ENCODE peak calls at places on chromosomes 4 and X, in five cellular contexts. B, T, V, I and R are unnamed samples. For H3K4me1, the result is how much of the 10 kb centered on the place peaks cover.

GRCh38 chr4:137180349-137180748 is 351.9 kb downstream of the PCDH18 start:
- DNase-seq in B (no peak), V (no peak), T (no peak), I (no peak), R (no peak)

GRCh38 chr4:24364852-24365251 is 219.5 kb downstream of the DHX15 start:
- DNase-seq in B (no peak), V (no peak), I (no peak), T (no peak), R (no peak)

GRCh38 chr4:161647757-161648156 is 516.0 kb downstream of the FSTL5 start:
- DNase-seq in V (peak), T (no peak), I (no peak), B (no peak), R (no peak)

GRCh38 chr4:82905205-82905604 is 4.7 kb downstream of the THAP9 start:
- DNase-seq in V (no peak), B (no peak), T (no peak), I (no peak), R (no peak)

GRCh38 chr4:185859106-185859505 is 47.1 kb upstream of the SORBS2 start:
- DNase-seq in T (no peak), V (no peak), I (no peak), B (no peak), R (no peak)

GRCh38 chr4:88831063-88831462 is 133.4 kb upstream of the NAP1L5 start:
- DNase-seq in B (no peak), I (no peak), V (no peak), T (no peak), R (no peak)

GRCh38 chr4:47525154-47525819 is 40.2 kb downstream of the ATP10D start:
- DNase-seq in I (peak), T (no peak), V (peak), B (no peak), R (no peak)

GRCh38 chrX:14875624-14876023 is 2.4 kb downstream of the MOSPD2 start:
- DNase-seq in I (no peak), V (no peak), T (no peak), B (no peak), R (no peak)

GRCh38 chr4:83581411-83582288 is 45.7 kb downstream of the GPAT3 start:
- DNase-seq in I (no peak), T (no peak), B (no peak), V (no peak), R (no peak)

GRCh38 chr4:153724606-153725005 is 35.2 kb downstream of the RNF175 start:
- DNase-seq in V (no peak), I (no peak), B (no peak), T (no peak), R (no peak)

GRCh38 chr4:163554870-163555465 is 60.5 kb downstream of the TMA16 start:
- DNase-seq in V (no peak), B (no peak), T (no peak), I (no peak), R (no peak)

GRCh38 chr4:173178144-173178543 is 9.5 kb downstream of the GALNT7 start:
- DNase-seq in I (no peak), B (no peak), V (no peak), T (no peak), R (no peak)

GRCh38 chr4:78945638-78946179 is 6.5 kb upstream of the PAQR3 start:
- DNase-seq in B (no peak), T (no peak), V (no peak), I (no peak), R (no peak)

GRCh38 chrX:35726176-35726575 is 72.0 kb upstream of the MAGEB16 start:
- DNase-seq in V (no peak), T (no peak), B (peak), I (no peak), R (no peak)

GRCh38 chr4:101345271-101345595 is 2.1 kb downstream of the PPP3CA start:
- DNase-seq in T (no peak), B (no peak), V (no peak), I (peak), R (no peak)

GRCh38 chr4:7365472-7366179 is 69.1 kb downstream of the PSAPL1 start:
- DNase-seq in B (no peak), I (no peak), V (no peak), T (no peak), R (no peak)

GRCh38 chrX:153400146-153401132 is 711 bp downstream of the PNMA6E start:
- DNase-seq in T (no peak), V (no peak), B (peak), I (peak), R (no peak)

GRCh38 chr4:123350191-123350544 is 46.4 kb upstream of the SPRY1 start:
- DNase-seq in V (no peak), T (no peak), I (no peak), B (peak), R (no peak)

GRCh38 chr4:108527729-108528128 is 92.6 kb upstream of the RPL34 start:
- DNase-seq in I (no peak), V (no peak), B (no peak), T (no peak), R (no peak)

GRCh38 chrX:13293700-13294099 is 26.2 kb downstream of the ATXN3L start:
- DNase-seq in V (no peak), I (no peak), B (no peak), T (no peak), R (no peak)

GRCh38 chr4:98746936-98747658 is 88.7 kb upstream of the TSPAN5 start:
- DNase-seq in I (no peak), V (no peak), B (no peak), T (no peak), R (no peak)

GRCh38 chr4:94408549-94409374 is 43.0 kb upstream of the PDLIM5 start:
- DNase-seq in T (no peak), I (no peak), B (no peak), V (no peak), R (no peak)

GRCh38 chrX:20545538-20545937 is 278.8 kb upstream of the RPS6KA3 start:
- DNase-seq in V (no peak), T (no peak), B (no peak), I (no peak), R (peak)

GRCh38 chrX:136202889-136203288 is 48.3 kb downstream of the MAP7D3 start:
- DNase-seq in I (no peak), B (no peak), V (no peak), T (no peak), R (no peak)

GRCh38 chr4:1796486-1797204 is 3.6 kb downstream of the FGFR3 start:
- DNase-seq in B (no peak), T (no peak), V (no peak), I (no peak), R (no peak)

GRCh38 chr4:1793940-1794808 is 1.1 kb downstream of the FGFR3 start:
- DNase-seq in I (no peak), V (no peak), T (peak), B (no peak), R (no peak)

GRCh38 chr4:1797298-1797860 is 4.3 kb downstream of the FGFR3 start:
- DNase-seq in B (no peak), I (no peak), V (no peak), T (no peak), R (no peak)

GRCh38 chr4:1794809-1795303 is 1.8 kb downstream of the FGFR3 start:
- DNase-seq in B (no peak), T (no peak), V (no peak), I (no peak), R (no peak)

GRCh38 chr4:1795304-1796195 is 2.5 kb downstream of the FGFR3 start:
- DNase-seq in T (peak), V (no peak), I (no peak), B (no peak), R (peak)
- H3K27ac ChIP-seq in T (peak), V (no peak), I (no peak), B (no peak), R (peak)

DNA sequence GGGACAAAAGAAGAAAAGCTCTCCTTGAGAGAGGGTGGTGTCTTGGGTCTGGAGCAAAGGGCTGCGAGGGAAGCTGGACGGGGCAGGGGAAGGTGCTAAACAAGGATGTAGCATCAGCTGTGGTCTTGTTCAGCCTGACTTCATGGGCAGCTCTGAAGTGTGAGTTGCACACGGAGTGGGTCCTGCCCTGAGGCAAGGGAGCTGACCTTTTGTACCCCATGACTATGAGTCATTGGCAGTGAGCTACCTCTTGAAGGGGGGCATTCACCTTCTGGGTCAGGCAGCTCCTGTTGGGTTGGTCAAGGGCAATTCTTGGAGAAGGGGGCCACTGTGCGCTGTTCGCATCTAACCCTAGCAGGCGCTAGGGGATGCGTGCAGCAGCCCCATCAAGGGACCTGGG is 151.8 kb downstream of the SMIM20 start:
- DNase-seq in T (no peak), V (no peak), B (no peak), I (no peak), R (no peak)
- TF ChIP-seq POLR2A in T (no peak), V (no peak), B (no peak), I (no peak), R (no peak)

DNA sequence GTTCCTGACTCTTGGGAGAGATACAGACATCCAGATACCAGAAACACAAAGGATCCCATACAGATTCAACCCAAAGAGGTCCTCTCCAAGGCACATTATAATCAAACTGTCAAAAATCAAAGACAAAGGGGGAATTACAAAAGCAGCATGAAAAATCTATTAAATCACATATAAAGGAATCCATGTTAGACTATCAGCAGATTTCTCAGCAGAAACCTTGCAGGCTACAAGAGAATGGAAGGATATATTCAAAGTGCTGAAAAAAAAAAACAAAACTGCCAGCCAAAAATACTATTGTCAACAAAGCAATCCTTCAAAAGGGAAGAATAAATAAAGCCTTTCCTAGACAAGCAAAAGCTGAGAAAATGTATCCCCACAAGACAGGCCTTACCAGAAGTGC is 14.8 kb upstream of the ADGRL3 start:
- DNase-seq in V (no peak), T (no peak), I (no peak), B (no peak), R (no peak)
- H3K4me1 ChIP-seq in V (under half), T (under half), I (under half), B (under half), R (under half)

GRCh38 chr4:71130827-71131603 is 137.6 kb downstream of the DCK start:
- DNase-seq in I (no peak), T (no peak), V (no peak), B (no peak), R (no peak)
- H3K27ac ChIP-seq in I (no peak), T (no peak), V (no peak), B (no peak), R (no peak)

GRCh38 chrX:106802388-106803275 is at the start of gene TBC1D8B:
- DNase-seq in T (peak), V (peak), B (peak), I (peak), R (peak)
- TF ChIP-seq POLR2A in T (peak), V (no peak), B (peak), I (no peak), R (no peak)

GRCh38 chr4:8552581-8553205 is 27.5 kb upstream of the GPR78 start:
- DNase-seq in B (no peak), T (no peak), V (no peak), I (peak), R (no peak)
- H3K4me1 ChIP-seq in B (under half), T (under half), V (under half), I (under half), R (under half)

DNA sequence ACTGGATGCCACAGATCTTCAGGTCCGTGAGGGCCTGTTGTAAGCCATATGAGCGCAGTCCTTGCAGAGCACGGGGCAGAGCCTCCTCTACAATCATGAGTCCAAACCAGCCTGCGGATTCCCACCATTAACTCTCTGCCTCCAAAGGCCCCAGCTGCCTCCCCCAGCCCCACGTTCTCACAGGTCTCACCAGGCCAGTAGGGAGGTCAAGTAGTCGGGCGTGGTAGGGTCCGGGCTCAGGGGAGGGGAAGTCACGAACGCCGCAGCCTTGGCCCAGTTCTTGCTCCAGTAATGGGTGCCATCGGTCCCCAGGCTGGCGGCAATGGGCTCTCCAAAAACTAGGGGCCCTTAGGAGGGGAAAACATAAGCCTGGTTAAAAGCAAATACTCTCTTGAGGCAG is 53.6 kb downstream of the CRMP1 start:
- DNase-seq in V (no peak), I (no peak), T (no peak), B (no peak), R (peak)
- H3K27ac ChIP-seq in V (peak), I (no peak), T (peak), B (no peak), R (no peak)

GRCh38 chr4:121696641-121697461 is at the start of gene ANXA5:
- DNase-seq in I (peak), T (peak), V (peak), B (peak), R (peak)
- TF ChIP-seq POLR2A in I (peak), T (peak), V (peak), B (no peak), R (peak)

DNA sequence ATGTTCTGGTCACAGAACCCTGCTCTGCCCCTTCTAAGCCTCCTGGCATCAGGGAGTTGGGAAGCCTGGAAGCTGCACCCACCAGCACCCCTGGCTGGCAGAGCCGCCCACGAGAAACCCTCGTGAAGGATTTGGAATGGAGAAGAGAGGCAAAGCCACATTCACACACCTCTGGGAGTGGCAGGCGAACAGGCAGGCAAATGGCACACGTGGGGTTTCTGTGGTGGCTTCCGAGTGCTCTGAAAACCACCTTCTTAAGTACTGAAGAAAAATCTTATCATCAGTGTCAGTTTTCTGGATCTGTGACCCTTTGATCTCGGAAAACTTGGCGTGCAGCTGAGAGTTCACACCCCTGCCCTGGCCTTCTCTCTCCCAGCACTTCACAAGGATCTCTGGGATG is 442.2 kb upstream of the FRG1 start:
- DNase-seq in V (no peak), B (no peak), T (no peak), I (no peak), R (no peak)
- H3K4me1 ChIP-seq in V (under half), B (under half), T (under half), I (under half), R (under half)